ENCODE peak calls at places on chromosome 7, in six cellular contexts. B, E, M, N, W and Z are unnamed samples.

GRCh38 chr7:152076324-152076821 is 50.9 kb downstream of the GALNT11 start:
- DNase-seq in B (no peak), E (no peak), M (peak), N (no peak), W (peak), Z (no peak)

GRCh38 chr7:2698581-2699288 is 10.7 kb downstream of the AMZ1 start:
- DNase-seq in B (no peak), E (no peak), M (peak), N (no peak), W (peak), Z (no peak)

GRCh38 chr7:3461923-3462322 is 160.9 kb downstream of the SDK1 start:
- DNase-seq in B (no peak), E (no peak), M (peak), N (no peak), W (peak), Z (no peak)

GRCh38 chr7:37230221-37230620 is 218.4 kb downstream of the ELMO1 start:
- DNase-seq in B (no peak), E (peak), M (no peak), N (no peak), W (no peak), Z (no peak)

GRCh38 chr7:34281260-34281659 is 375.9 kb downstream of the BMPER start:
- DNase-seq in B (no peak), E (no peak), M (no peak), N (no peak), W (no peak), Z (no peak)

GRCh38 chr7:67950321-67951083 is 953.9 kb downstream of the TYW1 start:
- DNase-seq in B (no peak), E (no peak), M (no peak), N (no peak), W (no peak), Z (no peak)

GRCh38 chr7:159143780-159144755 is 599 bp downstream of the VIPR2 start:
- DNase-seq in B (no peak), E (peak), M (peak), N (no peak), W (no peak), Z (no peak)

GRCh38 chr7:44315504-44315903 is 9.9 kb downstream of the CAMK2B start:
- DNase-seq in B (no peak), E (no peak), M (no peak), N (no peak), W (no peak), Z (no peak)

GRCh38 chr7:101362334-101363195 is at the start of gene COL26A1:
- DNase-seq in B (no peak), E (peak), M (peak), N (no peak), W (peak), Z (no peak)

GRCh38 chr7:155862516-155863257 is 50.4 kb upstream of the SHH start:
- DNase-seq in B (no peak), E (no peak), M (no peak), N (no peak), W (no peak), Z (no peak)

GRCh38 chr7:101237206-101238067 is at the start of gene CLDN15:
- DNase-seq in B (no peak), E (peak), M (no peak), N (no peak), W (no peak), Z (no peak)

GRCh38 chr7:101901661-101902491 is 84.5 kb downstream of the CUX1 start:
- DNase-seq in B (no peak), E (no peak), M (no peak), N (no peak), W (no peak), Z (no peak)

GRCh38 chr7:76074972-76075370 is 27.1 kb downstream of the MDH2 start:
- DNase-seq in B (no peak), E (no peak), M (no peak), N (no peak), W (no peak), Z (no peak)

GRCh38 chr7:69597278-69598076 is 798 bp upstream of the AUTS2 start:
- DNase-seq in B (no peak), E (peak), M (no peak), N (no peak), W (no peak), Z (no peak)

GRCh38 chr7:91876391-91877133 is 3.9 kb downstream of the MTERF1 start:
- DNase-seq in B (no peak), E (no peak), M (no peak), N (no peak), W (no peak), Z (no peak)

GRCh38 chr7:96084880-96085551 is 236.9 kb downstream of the SLC25A13 start:
- DNase-seq in B (no peak), E (no peak), M (no peak), N (peak), W (no peak), Z (no peak)

GRCh38 chr7:116524609-116525297 is at the start of gene CAV1:
- DNase-seq in B (peak), E (peak), M (peak), N (peak), W (peak), Z (peak)

GRCh38 chr7:109020251-109020650 is 450.6 kb downstream of the DNAJB9 start:
- DNase-seq in B (no peak), E (no peak), M (no peak), N (no peak), W (no peak), Z (no peak)

GRCh38 chr7:70647801-70648491 is 484.0 kb upstream of the GALNT17 start:
- DNase-seq in B (no peak), E (no peak), M (peak), N (no peak), W (peak), Z (no peak)

GRCh38 chr7:108973075-108973474 is 403.4 kb downstream of the DNAJB9 start:
- DNase-seq in B (no peak), E (no peak), M (no peak), N (no peak), W (no peak), Z (no peak)

GRCh38 chr7:121041516-121042148 is 53.1 kb downstream of the CPED1 start:
- DNase-seq in B (no peak), E (no peak), M (no peak), N (no peak), W (no peak), Z (no peak)

GRCh38 chr7:135210818-135211178 is 528 bp downstream of the WDR91 start:
- DNase-seq in B (no peak), E (no peak), M (no peak), N (no peak), W (no peak), Z (no peak)

GRCh38 chr7:134329614-134330316 is 13.0 kb upstream of the SLC35B4 start:
- DNase-seq in B (no peak), E (no peak), M (no peak), N (no peak), W (no peak), Z (no peak)

GRCh38 chr7:64892666-64893269 is 10.3 kb upstream of the ZNF273 start:
- DNase-seq in B (no peak), E (no peak), M (no peak), N (no peak), W (no peak), Z (no peak)

GRCh38 chr7:47453093-47454056 is 128.5 kb downstream of the TNS3 start:
- DNase-seq in B (peak), E (peak), M (no peak), N (peak), W (no peak), Z (peak)

GRCh38 chr7:20330797-20331230 is at the start of gene ITGB8:
- DNase-seq in B (no peak), E (no peak), M (no peak), N (no peak), W (no peak), Z (no peak)

GRCh38 chr7:20304366-20304765 is 26.3 kb upstream of the ITGB8 start:
- DNase-seq in B (no peak), E (no peak), M (no peak), N (no peak), W (no peak), Z (no peak)

GRCh38 chr7:48016641-48017040 is 12.3 kb downstream of the SUN3 start:
- DNase-seq in B (no peak), E (no peak), M (no peak), N (no peak), W (no peak), Z (no peak)

GRCh38 chr7:137904826-137905225 is 58.1 kb upstream of the DGKI start:
- DNase-seq in B (no peak), E (no peak), M (no peak), N (no peak), W (no peak), Z (no peak)

GRCh38 chr7:140723002-140723401 is 26.5 kb downstream of the NDUFB2 start:
- DNase-seq in B (no peak), E (no peak), M (peak), N (no peak), W (peak), Z (no peak)

GRCh38 chr7:157337316-157338149 is 729 bp downstream of the DNAJB6 start:
- DNase-seq in B (no peak), E (peak), M (peak), N (no peak), W (peak), Z (no peak)

GRCh38 chr7:137970263-137970975 is 31.5 kb downstream of the CREB3L2 start:
- DNase-seq in B (peak), E (peak), M (no peak), N (no peak), W (no peak), Z (peak)

GRCh38 chr7:128112781-128113221 is 81.6 kb upstream of the LRRC4 start:
- DNase-seq in B (no peak), E (no peak), M (no peak), N (no peak), W (peak), Z (no peak)